ENCODE peak calls at places on chromosomes 12 and 14, in eight cellular contexts. S, U, T, Y, R, I, G and Z are unnamed samples.

GRCh38 chr14:54617467-54617866 is 50.5 kb downstream of the SAMD4A start:
- DNase-seq in T (no peak), Y (no peak), R (no peak), G (no peak), S (no peak), U (no peak), I (peak; percentile 79), Z (no peak)

GRCh38 chr12:7837366-7837765 is 35.3 kb downstream of the SLC2A14 start:
- DNase-seq in I (no peak), R (no peak), U (no peak), T (no peak), G (no peak), Y (no peak), S (no peak), Z (no peak)

GRCh38 chr12:52119398-52120254 is 40.1 kb downstream of the SMIM41 start:
- DNase-seq in T (peak; percentile 71), R (no peak), S (peak; percentile 47), G (peak; percentile 51), Y (no peak), U (peak; percentile 64), I (peak; percentile 43), Z (peak; percentile 74)

GRCh38 chr12:122050706-122051105 is 27.9 kb upstream of the MLXIP start:
- DNase-seq in Y (no peak), I (no peak), T (no peak), U (no peak), G (no peak), R (no peak), S (no peak), Z (no peak)

GRCh38 chr12:124529595-124530276 is 37.7 kb downstream of the NCOR2 start:
- DNase-seq in G (no peak), R (no peak), S (no peak), U (no peak), Y (no peak), I (no peak), T (no peak), Z (no peak)

GRCh38 chr12:94020335-94020734 is 128.0 kb upstream of the PLXNC1 start:
- DNase-seq in R (no peak), S (no peak), T (no peak), I (no peak), U (no peak), G (no peak), Y (no peak), Z (no peak)

GRCh38 chr12:97363693-97364092 is 98.9 kb upstream of the RMST start:
- DNase-seq in U (no peak), I (no peak), R (no peak), S (no peak), G (no peak), T (no peak), Y (no peak), Z (no peak)

GRCh38 chr12:69583203-69583602 is 2.1 kb upstream of the CCT2 start:
- DNase-seq in R (no peak), T (no peak), U (no peak), Y (no peak), S (no peak), I (peak; percentile 55), G (no peak), Z (no peak)

GRCh38 chr12:113860950-113861349 is 105.2 kb downstream of the RBM19 start:
- DNase-seq in S (no peak), R (no peak), G (no peak), Y (no peak), I (peak; percentile 89), U (no peak), T (no peak), Z (no peak)

GRCh38 chr12:75923964-75924666 is 107.5 kb downstream of the PHLDA1 start:
- DNase-seq in U (no peak), R (no peak), G (no peak), T (no peak), Y (no peak), I (peak; percentile 55), S (no peak), Z (no peak)

GRCh38 chr14:51564986-51565604 is 86.6 kb upstream of the FRMD6 start:
- DNase-seq in R (no peak), U (no peak), Y (no peak), T (no peak), S (no peak), I (no peak), G (no peak), Z (no peak)

GRCh38 chr12:6606331-6607131 is 648 bp downstream of the CHD4 start:
- DNase-seq in U (peak; percentile 79), T (peak; percentile 68), Y (no peak), I (peak; percentile 66), R (peak; percentile 32), G (peak; percentile 66), S (peak; percentile 72), Z (peak; percentile 73)

GRCh38 chr14:23577710-23578392 is 739 bp downstream of the JPH4 start:
- DNase-seq in S (no peak), U (no peak), T (no peak), I (no peak), G (no peak), R (no peak), Y (no peak), Z (peak; percentile 72)

GRCh38 chr14:53695692-53696091 is 260.9 kb downstream of the BMP4 start:
- DNase-seq in T (no peak), Y (no peak), S (no peak), G (no peak), I (no peak), U (no peak), R (no peak), Z (no peak)

GRCh38 chr12:18101043-18101442 is 11.1 kb upstream of the RERGL start:
- DNase-seq in T (no peak), U (no peak), Y (no peak), I (no peak), G (no peak), R (no peak), S (no peak), Z (no peak)

GRCh38 chr12:120971299-120972180 is 6.8 kb upstream of the HNF1A start:
- DNase-seq in G (peak; percentile 21), R (peak; percentile 24), T (peak; percentile 80), S (no peak), I (peak; percentile 72), Y (peak; percentile 46), U (no peak), Z (peak; percentile 81)

GRCh38 chr12:131673519-131674265 is 37.2 kb upstream of the SFSWAP start:
- DNase-seq in Y (no peak), I (peak; percentile 35), G (no peak), R (no peak), U (no peak), T (no peak), S (no peak), Z (no peak)

GRCh38 chr14:101492716-101493115 is 68.6 kb upstream of the DIO3 start:
- DNase-seq in I (no peak), S (peak; percentile 6), T (no peak), U (no peak), R (no peak), Y (no peak), G (no peak), Z (no peak)

GRCh38 chr14:45807187-45807586 is 554.2 kb upstream of the MIS18BP1 start:
- DNase-seq in R (no peak), I (peak; percentile 6), S (no peak), T (no peak), G (no peak), U (no peak), Y (no peak), Z (no peak)

GRCh38 chr14:38113546-38113945 is 94.2 kb upstream of the SSTR1 start:
- DNase-seq in R (no peak), I (no peak), Y (no peak), T (no peak), G (no peak), S (no peak), U (no peak), Z (no peak)

GRCh38 chr12:116672010-116672409 is 65.9 kb downstream of the SPRING1 start:
- DNase-seq in S (no peak), Y (no peak), U (no peak), T (no peak), I (no peak), G (no peak), R (no peak), Z (no peak)

GRCh38 chr14:99389171-99389826 is 91.4 kb downstream of the SETD3 start:
- DNase-seq in T (peak; percentile 76), R (no peak), U (peak; percentile 55), I (peak; percentile 72), G (peak; percentile 45), S (peak; percentile 67), Y (no peak), Z (peak; percentile 82)